ENCODE peak calls at places on chromosomes 6 and 20, in seven cellular contexts. L, S, B, Z, W, H and N are unnamed samples.

GRCh38 chr20:36394340-36394965 is 88.3 kb downstream of the DLGAP4 start:
- DNase-seq in Z (no peak), S (no peak), H (no peak), L (no peak), B (no peak), W (no peak), N (no peak)

GRCh38 chr20:12925214-12925755 is 83.5 kb upstream of the SPTLC3 start:
- DNase-seq in H (no peak), W (peak; percentile 77), B (peak; percentile 91), S (peak; percentile 77), L (no peak), Z (peak; percentile 84), N (peak; percentile 90)

GRCh38 chr6:2763345-2763841 is 1.8 kb upstream of the WRNIP1 start:
- DNase-seq in W (no peak), S (no peak), B (peak; percentile 70), Z (no peak), H (no peak), L (no peak), N (no peak)

GRCh38 chr20:41078329-41078728 is 49.7 kb downstream of the TOP1 start:
- DNase-seq in B (peak; percentile 53), S (no peak), W (peak; percentile 51), H (no peak), L (peak; percentile 31), Z (peak; percentile 33), N (peak; percentile 86)

GRCh38 chr6:144150673-144151009 is 324 bp downstream of the STX11 start:
- DNase-seq in B (no peak), W (no peak), H (no peak), L (peak; percentile 19), Z (peak; percentile 58), S (no peak), N (peak; percentile 33)

GRCh38 chr6:170247178-170247701 is 43.6 kb downstream of the DLL1 start:
- DNase-seq in Z (no peak), W (no peak), S (no peak), B (no peak), L (no peak), H (no peak), N (no peak)

GRCh38 chr6:128131566-128131965 is 230.7 kb upstream of the THEMIS start:
- DNase-seq in Z (no peak), S (no peak), B (no peak), H (no peak), W (peak; percentile 52), L (no peak), N (peak; percentile 43)

GRCh38 chr20:62159835-62160234 is 16.3 kb downstream of the SS18L1 start:
- DNase-seq in W (peak; percentile 51), Z (no peak), S (no peak), L (no peak), H (no peak), B (no peak), N (no peak)

GRCh38 chr20:46802696-46803445 is 91.8 kb upstream of the EYA2 start:
- DNase-seq in S (no peak), H (no peak), L (no peak), W (no peak), B (no peak), Z (peak; percentile 43), N (no peak)

GRCh38 chr20:57437267-57437666 is 46.1 kb downstream of the RBM38 start:
- DNase-seq in L (no peak), Z (no peak), S (no peak), H (no peak), B (no peak), W (no peak), N (no peak)

GRCh38 chr20:25310268-25310920 is 62.5 kb downstream of the PYGB start:
- DNase-seq in H (no peak), W (peak; percentile 98), Z (no peak), S (peak; percentile 82), L (no peak), B (peak; percentile 66), N (peak; percentile 82)

GRCh38 chr20:50395258-50395729 is 114.9 kb upstream of the PTPN1 start:
- DNase-seq in L (no peak), H (no peak), W (no peak), B (no peak), Z (no peak), S (no peak), N (no peak)